ENCODE peak calls at places on chromosomes 2 and 18, in ten cellular contexts. F, R, O, Z, V, X, Q, C, A and J are unnamed samples.

GRCh38 chr2:60550151-60550983 is 3.1 kb downstream of the BCL11A start:
- DNase-seq in F (peak; percentile 73), R (peak; percentile 53), O (peak; percentile 84), Z (peak; percentile 94), V (peak; percentile 76), X (no peak), Q (peak; percentile 96), C (peak; percentile 49), A (peak; percentile 64), J (peak; percentile 64)

GRCh38 chr2:25416674-25417073 is 74.9 kb upstream of the DNMT3A start:
- DNase-seq in F (no peak), R (no peak), O (no peak), Z (no peak), V (no peak), X (no peak), Q (no peak), C (no peak), A (no peak), J (no peak)

GRCh38 chr18:45667056-45667455 is 51.8 kb downstream of the SLC14A2 start:
- DNase-seq in F (no peak), R (no peak), O (no peak), Z (no peak), V (no peak), X (no peak), Q (no peak), C (no peak), A (no peak), J (peak; percentile 60)

GRCh38 chr18:32576296-32576916 is 105.7 kb upstream of the GAREM1 start:
- DNase-seq in F (peak; percentile 20), R (no peak), O (peak; percentile 46), Z (peak; percentile 12), V (no peak), X (no peak), Q (peak; percentile 1), C (no peak), A (no peak), J (no peak)

GRCh38 chr2:150389487-150389886 is 98.0 kb downstream of the RND3 start:
- DNase-seq in F (no peak), R (no peak), O (no peak), Z (peak; percentile 52), V (no peak), X (no peak), Q (no peak), C (no peak), A (no peak), J (no peak)

GRCh38 chr18:21112543-21113105 is 1.0 kb upstream of the ROCK1 start:
- DNase-seq in F (no peak), R (no peak), O (no peak), Z (peak; percentile 76), V (no peak), X (no peak), Q (peak; percentile 44), C (no peak), A (no peak), J (no peak)

GRCh38 chr18:26458526-26459232 is 89.7 kb downstream of the KCTD1 start:
- DNase-seq in F (no peak), R (peak; percentile 4), O (no peak), Z (peak; percentile 68), V (no peak), X (no peak), Q (peak; percentile 68), C (no peak), A (peak; percentile 30), J (peak; percentile 42)

GRCh38 chr2:19769513-19769912 is 132.3 kb downstream of the TTC32 start:
- DNase-seq in F (no peak), R (no peak), O (no peak), Z (peak; percentile 53), V (no peak), X (no peak), Q (peak; percentile 33), C (no peak), A (no peak), J (no peak)

GRCh38 chr2:224901121-224901676 is 141.1 kb downstream of the DOCK10 start:
- DNase-seq in F (no peak), R (no peak), O (no peak), Z (no peak), V (peak; percentile 31), X (no peak), Q (no peak), C (no peak), A (peak; percentile 33), J (no peak)

GRCh38 chr2:219706823-219707281 is 79.4 kb downstream of the SLC4A3 start:
- DNase-seq in F (no peak), R (no peak), O (no peak), Z (peak; percentile 31), V (no peak), X (no peak), Q (no peak), C (no peak), A (no peak), J (no peak)

GRCh38 chr18:49694402-49694801 is 118.9 kb downstream of the ACAA2 start:
- DNase-seq in F (no peak), R (no peak), O (no peak), Z (no peak), V (no peak), X (no peak), Q (no peak), C (no peak), A (no peak), J (no peak)

GRCh38 chr2:224429441-224429810 is 27.5 kb upstream of the FAM124B start:
- DNase-seq in F (no peak), R (no peak), O (no peak), Z (no peak), V (no peak), X (no peak), Q (no peak), C (no peak), A (no peak), J (no peak)

GRCh38 chr18:7038330-7038846 is 79.2 kb downstream of the LAMA1 start:
- DNase-seq in F (peak; percentile 71), R (peak; percentile 3), O (peak; percentile 80), Z (peak; percentile 100), V (peak; percentile 94), X (no peak), Q (peak; percentile 98), C (peak; percentile 91), A (no peak), J (no peak)

GRCh38 chr2:113826346-113827285 is 63.3 kb upstream of the ACTR3 start:
- DNase-seq in F (no peak), R (no peak), O (peak; percentile 39), Z (no peak), V (no peak), X (no peak), Q (no peak), C (no peak), A (no peak), J (no peak)

GRCh38 chr2:121583555-121583954 is 52.9 kb downstream of the RNU4ATAC start:
- DNase-seq in F (no peak), R (no peak), O (no peak), Z (no peak), V (no peak), X (no peak), Q (no peak), C (no peak), A (no peak), J (no peak)